ENCODE peak calls at places on chromosome 16, in five cellular contexts. W is H1, H is IMR-90, R is neuronal stem cell, G is mesenchymal stem cell. L is an unnamed sample.

GRCh38 chr16:35735403-35736251 is 2276.2 kb downstream of the TP53TG3F start:
- DNase-seq in W (no peak), H (no peak), R (no peak), G (no peak), L (no peak)

GRCh38 chr16:86338403-86339115 is 171.8 kb upstream of the FOXF1 start:
- DNase-seq in W (no peak), H (no peak), R (no peak), G (no peak), L (no peak)

GRCh38 chr16:2692948-2693651 is 10.8 kb downstream of the KCTD5 start:
- DNase-seq in W (no peak), H (peak; percentile 52), R (no peak), G (peak; percentile 14), L (no peak)

GRCh38 chr16:85350973-85351372 is 238.7 kb upstream of the CIBAR2 start:
- DNase-seq in W (no peak), H (peak; percentile 96), R (no peak), G (peak; percentile 95), L (no peak)

GRCh38 chr16:3520398-3520797 is 19.6 kb downstream of the CLUAP1 start:
- DNase-seq in W (no peak), H (peak; percentile 62), R (no peak), G (peak; percentile 40), L (no peak)

GRCh38 chr16:75443301-75443700 is 10.0 kb upstream of the CFDP1 start:
- DNase-seq in W (no peak), H (peak; percentile 33), R (no peak), G (peak; percentile 34), L (no peak)

GRCh38 chr16:50213939-50214519 is 52.3 kb upstream of the ADCY7 start:
- DNase-seq in W (no peak), H (peak; percentile 62), R (peak; percentile 54), G (peak; percentile 72), L (peak; percentile 7)

GRCh38 chr16:89484923-89485679 is 5.3 kb downstream of the ANKRD11 start:
- DNase-seq in W (no peak), H (no peak), R (no peak), G (peak; percentile 35), L (no peak)

GRCh38 chr16:23508589-23509440 is 1.5 kb downstream of the GGA2 start:
- DNase-seq in W (no peak), H (no peak), R (no peak), G (peak; percentile 46), L (peak; percentile 30)

GRCh38 chr16:81885976-81886586 is 107.0 kb downstream of the PLCG2 start:
- DNase-seq in W (peak; percentile 36), H (peak; percentile 16), R (peak; percentile 15), G (peak; percentile 37), L (peak; percentile 61)

GRCh38 chr16:83887088-83887487 is 11.8 kb upstream of the MLYCD start:
- DNase-seq in W (no peak), H (no peak), R (no peak), G (no peak), L (no peak)

GRCh38 chr16:89633064-89633631 is 19.7 kb downstream of the DPEP1 start:
- DNase-seq in W (no peak), H (peak; percentile 73), R (no peak), G (no peak), L (peak; percentile 16)

GRCh38 chr16:57622361-57623250 is 5.8 kb upstream of the ADGRG1 start:
- DNase-seq in W (no peak), H (no peak), R (no peak), G (no peak), L (peak; percentile 39)

GRCh38 chr16:75627856-75628255 is 4.8 kb upstream of the ADAT1 start:
- DNase-seq in W (no peak), H (peak; percentile 16), R (no peak), G (no peak), L (no peak)

GRCh38 chr16:22220714-22221113 is 14.6 kb downstream of the EEF2K start:
- DNase-seq in W (no peak), H (no peak), R (no peak), G (no peak), L (no peak)

GRCh38 chr16:87919681-87919994 is 16.7 kb downstream of the CA5A start:
- DNase-seq in W (no peak), H (no peak), R (no peak), G (no peak), L (no peak)

GRCh38 chr16:62253926-62254325 is 217.7 kb upstream of the CDH8 start:
- DNase-seq in W (no peak), H (no peak), R (no peak), G (peak; percentile 6), L (no peak)

GRCh38 chr16:54425068-54425467 is 138.5 kb upstream of the IRX3 start:
- DNase-seq in W (no peak), H (no peak), R (no peak), G (no peak), L (no peak)

GRCh38 chr16:51151435-51151950 is 423 bp upstream of the SALL1 start:
- DNase-seq in W (no peak), H (peak; percentile 70), R (peak; percentile 92), G (peak; percentile 93), L (no peak)

GRCh38 chr16:88393034-88393433 is 10.3 kb downstream of the ZNF469 start:
- DNase-seq in W (no peak), H (no peak), R (no peak), G (no peak), L (no peak)

GRCh38 chr16:3282103-3282746 is 1.1 kb upstream of the ZNF263 start:
- DNase-seq in W (no peak), H (peak; percentile 69), R (no peak), G (peak; percentile 87), L (no peak)

GRCh38 chr16:48504216-48504615 is 105.8 kb downstream of the N4BP1 start:
- DNase-seq in W (no peak), H (no peak), R (no peak), G (no peak), L (no peak)

GRCh38 chr16:84362410-84362809 is 5.9 kb upstream of the ATP2C2 start:
- DNase-seq in W (no peak), H (no peak), R (peak; percentile 69), G (no peak), L (no peak)

GRCh38 chr16:898761-899677 is 71.8 kb downstream of the LMF1 start:
- DNase-seq in W (no peak), H (no peak), R (no peak), G (no peak), L (no peak)

GRCh38 chr16:85417156-85417860 is 195.8 kb upstream of the GSE1 start:
- DNase-seq in W (no peak), H (no peak), R (no peak), G (no peak), L (no peak)

GRCh38 chr16:8859913-8860881 is 8.6 kb downstream of the CARHSP1 start:
- DNase-seq in W (no peak), H (peak; percentile 79), R (no peak), G (peak; percentile 89), L (no peak)

GRCh38 chr16:15811778-15812750 is 44.8 kb downstream of the MYH11 start:
- DNase-seq in W (no peak), H (peak; percentile 86), R (peak; percentile 39), G (peak; percentile 93), L (peak; percentile 48)
- H3K4me3 ChIP-seq in W (no peak overlapping the region), H (no peak overlapping the region), R (no peak overlapping the region), G (peak overlapping the region; percentile 19), L (no peak overlapping the region)

DNA sequence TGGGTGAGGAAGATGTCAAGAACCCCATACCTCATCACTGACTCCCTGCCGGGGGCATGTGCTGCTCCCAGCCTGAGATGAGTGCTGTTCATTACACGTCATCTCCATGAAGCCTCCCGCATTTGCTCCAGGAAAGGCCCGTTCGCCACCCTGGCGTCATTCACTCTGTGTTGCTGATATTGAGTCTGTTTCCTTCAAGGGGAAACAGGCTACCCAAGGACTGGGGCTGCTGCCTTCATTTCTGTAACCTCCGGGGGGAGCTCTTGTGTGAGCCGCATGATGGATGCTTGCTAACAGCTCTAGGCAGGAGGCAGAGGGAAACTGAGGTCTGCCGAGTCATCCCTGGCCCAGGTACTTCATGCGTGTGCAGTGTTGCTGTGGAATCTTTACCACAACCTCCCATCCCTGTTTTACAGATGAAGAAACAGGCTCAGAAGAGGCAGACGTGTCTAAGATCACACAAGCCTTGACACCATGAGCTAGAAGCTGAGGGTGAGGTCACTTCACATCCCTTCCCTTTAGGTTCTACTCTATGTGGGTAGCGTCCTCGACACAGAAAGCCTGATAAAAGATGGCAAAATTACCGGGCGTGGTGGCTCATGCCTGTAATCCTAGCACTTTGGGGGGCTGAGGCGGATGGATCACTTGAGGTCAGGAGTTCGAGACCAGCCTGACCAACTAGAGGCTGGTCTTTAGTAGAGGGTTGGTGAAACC is 3.5 kb upstream of the ARMC5 start:
- DNase-seq in W (no peak), H (no peak), R (no peak), G (no peak), L (no peak)
- H4K91ac ChIP-seq in W (no peak overlapping the region), H (no peak overlapping the region), R (no peak overlapping the region), G (peak overlapping the region; percentile 21), L (no peak overlapping the region)

DNA sequence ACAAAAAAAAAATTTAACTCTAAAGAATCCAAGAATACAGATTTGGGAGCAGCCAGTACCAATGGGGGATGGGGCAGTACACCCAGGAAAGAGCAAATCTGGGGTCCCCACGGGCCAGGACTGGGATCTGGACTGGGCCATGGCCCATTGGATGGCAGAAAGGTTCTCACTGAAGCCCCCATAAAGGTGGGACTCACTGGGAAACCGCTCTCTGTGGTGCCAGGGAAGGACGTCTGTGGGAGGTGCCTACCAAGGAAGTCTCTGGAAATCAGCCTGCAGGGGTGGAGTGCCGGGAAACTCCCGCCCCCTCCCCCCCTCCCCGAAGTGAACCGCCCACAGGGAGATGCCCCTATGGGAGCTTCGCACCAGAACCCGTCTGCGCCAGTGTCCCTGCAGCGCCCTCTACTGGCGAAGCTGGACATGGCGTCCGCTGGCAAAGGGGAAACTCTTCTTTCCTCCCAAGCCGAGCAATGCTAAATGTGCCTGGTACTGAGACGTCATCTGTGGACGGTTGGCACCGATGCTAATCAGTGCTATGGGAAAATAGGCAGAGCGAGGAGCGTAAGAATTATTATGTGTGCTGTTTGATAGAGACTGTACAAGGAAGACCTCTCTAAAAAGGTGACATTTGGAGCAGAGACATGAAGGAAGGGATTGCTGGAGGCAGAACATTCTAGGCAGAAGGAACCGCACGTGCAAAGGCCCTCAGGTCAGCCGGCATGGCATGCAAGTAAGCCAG is 671.1 kb downstream of the WWOX start:
- DNase-seq in W (peak; percentile 77), H (no peak), R (peak; percentile 43), G (peak; percentile 65), L (peak; percentile 81)
- H3K27ac ChIP-seq in W (no peak overlapping the region), H (no peak overlapping the region), R (no peak overlapping the region), G (no peak overlapping the region), L (no peak overlapping the region)

GRCh38 chr16:64453643-64454042 is 668.2 kb downstream of the CDH11 start:
- DNase-seq in W (no peak), H (no peak), R (no peak), G (peak; percentile 59), L (no peak)

GRCh38 chr16:64452446-64452845 is 669.4 kb downstream of the CDH11 start:
- DNase-seq in W (no peak), H (no peak), R (no peak), G (peak; percentile 64), L (no peak)

GRCh38 chr16:64445649-64446048 is 676.2 kb downstream of the CDH11 start:
- DNase-seq in W (no peak), H (peak; percentile 11), R (no peak), G (no peak), L (no peak)

GRCh38 chr16:64449511-64449910 is 672.4 kb downstream of the CDH11 start:
- DNase-seq in W (no peak), H (no peak), R (no peak), G (no peak), L (no peak)

DNA sequence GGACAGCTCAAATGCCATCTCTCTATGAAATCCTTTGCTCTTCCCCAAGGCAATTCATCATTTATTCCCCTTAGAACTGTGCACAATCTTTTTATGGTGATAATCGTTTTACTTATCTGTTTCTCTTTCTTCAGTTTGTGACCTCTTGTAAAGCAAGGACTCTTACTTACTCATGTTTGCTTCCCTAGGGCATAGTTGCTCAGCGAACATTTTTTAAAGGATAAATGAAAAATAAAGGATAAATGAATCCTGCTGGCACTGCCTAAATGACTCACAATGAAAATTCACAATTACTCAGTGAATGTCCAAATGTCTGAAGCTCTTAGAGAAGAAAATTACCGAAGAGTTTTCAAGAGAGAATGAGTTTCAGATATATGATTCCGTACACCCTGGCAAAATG is 671.7 kb downstream of the CDH11 start:
- DNase-seq in W (no peak), H (peak; percentile 30), R (no peak), G (no peak), L (no peak)
- H3K4me3 ChIP-seq in W (no peak overlapping the region), H (no peak overlapping the region), R (no peak overlapping the region), G (peak overlapping the region; percentile 50), L (no peak overlapping the region)